ENCODE peak calls at places on chromosomes 3 and 15, in eight cellular contexts. One of them, this sample, is unnamed.

GRCh38 chr15:27796405-27797085 is 302.6 kb downstream of the OCA2 start:
- DNase-seq in gastrocnemius medialis: no peak
- DNase-seq in mesothelial cell of epicardium: no peak
- DNase-seq in Calu3: no peak
- DNase-seq in GM12865: no peak
- DNase-seq in sigmoid colon: no peak
- DNase-seq in GM10248: no peak
- DNase-seq in fibroblast of pulmonary artery: no peak
- DNase-seq in this sample: no peak

GRCh38 chr3:179463299-179463698 is 12.0 kb upstream of the GNB4 start:
- DNase-seq in gastrocnemius medialis: no peak
- DNase-seq in mesothelial cell of epicardium: no peak
- DNase-seq in Calu3: no peak
- DNase-seq in GM12865: no peak
- DNase-seq in sigmoid colon: no peak
- DNase-seq in GM10248: no peak
- DNase-seq in fibroblast of pulmonary artery: peak; percentile 65
- DNase-seq in this sample: no peak

GRCh38 chr15:25862087-25862468 is 1.0 kb downstream of the ATP10A start:
- DNase-seq in gastrocnemius medialis: no peak
- DNase-seq in mesothelial cell of epicardium: no peak
- DNase-seq in Calu3: no peak
- DNase-seq in GM12865: no peak
- DNase-seq in sigmoid colon: peak; percentile 72
- DNase-seq in GM10248: no peak
- DNase-seq in fibroblast of pulmonary artery: no peak
- DNase-seq in this sample: no peak

GRCh38 chr15:65382146-65382491 is 4.3 kb upstream of the IGDCC3 start:
- DNase-seq in gastrocnemius medialis: no peak
- DNase-seq in mesothelial cell of epicardium: no peak
- DNase-seq in Calu3: no peak
- DNase-seq in GM12865: no peak
- DNase-seq in sigmoid colon: no peak
- DNase-seq in GM10248: no peak
- DNase-seq in fibroblast of pulmonary artery: no peak
- DNase-seq in this sample: no peak

GRCh38 chr3:160665784-160666526 is 11.0 kb upstream of the ARL14 start:
- DNase-seq in gastrocnemius medialis: no peak
- DNase-seq in mesothelial cell of epicardium: no peak
- DNase-seq in Calu3: peak; percentile 82
- DNase-seq in GM12865: peak; percentile 88
- DNase-seq in sigmoid colon: no peak
- DNase-seq in GM10248: peak; percentile 31
- DNase-seq in fibroblast of pulmonary artery: peak; percentile 80
- DNase-seq in this sample: peak; percentile 52

GRCh38 chr15:37981781-37982180 is 47.3 kb downstream of the TMCO5A start:
- DNase-seq in gastrocnemius medialis: no peak
- DNase-seq in mesothelial cell of epicardium: no peak
- DNase-seq in Calu3: no peak
- DNase-seq in GM12865: peak; percentile 10
- DNase-seq in sigmoid colon: no peak
- DNase-seq in GM10248: no peak
- DNase-seq in fibroblast of pulmonary artery: peak; percentile 68
- DNase-seq in this sample: no peak

GRCh38 chr3:131541288-131541687 is 38.5 kb upstream of the MRPL3 start:
- DNase-seq in gastrocnemius medialis: no peak
- DNase-seq in mesothelial cell of epicardium: no peak
- DNase-seq in Calu3: no peak
- DNase-seq in GM12865: no peak
- DNase-seq in sigmoid colon: no peak
- DNase-seq in GM10248: no peak
- DNase-seq in fibroblast of pulmonary artery: no peak
- DNase-seq in this sample: no peak

GRCh38 chr15:44193651-44194396 is 1.2 kb downstream of the FRMD5 start:
- DNase-seq in gastrocnemius medialis: no peak
- DNase-seq in mesothelial cell of epicardium: no peak
- DNase-seq in Calu3: no peak
- DNase-seq in GM12865: no peak
- DNase-seq in sigmoid colon: no peak
- DNase-seq in GM10248: no peak
- DNase-seq in fibroblast of pulmonary artery: peak; percentile 58
- DNase-seq in this sample: no peak

GRCh38 chr3:157572559-157573270 is 69.5 kb upstream of the VEPH1 start:
- DNase-seq in gastrocnemius medialis: no peak
- DNase-seq in mesothelial cell of epicardium: no peak
- DNase-seq in Calu3: peak; percentile 77
- DNase-seq in GM12865: peak; percentile 61
- DNase-seq in sigmoid colon: no peak
- DNase-seq in GM10248: peak; percentile 48
- DNase-seq in fibroblast of pulmonary artery: peak; percentile 81
- DNase-seq in this sample: peak; percentile 42

GRCh38 chr3:178140491-178140890 is 395.7 kb upstream of the KCNMB2 start:
- DNase-seq in gastrocnemius medialis: no peak
- DNase-seq in mesothelial cell of epicardium: no peak
- DNase-seq in Calu3: no peak
- DNase-seq in GM12865: no peak
- DNase-seq in sigmoid colon: no peak
- DNase-seq in GM10248: no peak
- DNase-seq in fibroblast of pulmonary artery: peak; percentile 41
- DNase-seq in this sample: no peak

GRCh38 chr3:155232605-155233004 is 60.9 kb downstream of the STRIT1 start:
- DNase-seq in gastrocnemius medialis: peak; percentile 90
- DNase-seq in mesothelial cell of epicardium: no peak
- DNase-seq in Calu3: peak; percentile 80
- DNase-seq in GM12865: peak; percentile 14
- DNase-seq in sigmoid colon: peak; percentile 86
- DNase-seq in GM10248: no peak
- DNase-seq in fibroblast of pulmonary artery: peak; percentile 95
- DNase-seq in this sample: no peak

GRCh38 chr3:69819283-69819682 is 80.0 kb downstream of the MITF start:
- DNase-seq in gastrocnemius medialis: peak; percentile 19
- DNase-seq in mesothelial cell of epicardium: no peak
- DNase-seq in Calu3: no peak
- DNase-seq in GM12865: no peak
- DNase-seq in sigmoid colon: peak; percentile 69
- DNase-seq in GM10248: no peak
- DNase-seq in fibroblast of pulmonary artery: no peak
- DNase-seq in this sample: no peak

GRCh38 chr3:106305882-106306445 is 437.2 kb upstream of the CBLB start:
- DNase-seq in gastrocnemius medialis: no peak
- DNase-seq in mesothelial cell of epicardium: no peak
- DNase-seq in Calu3: no peak
- DNase-seq in GM12865: no peak
- DNase-seq in sigmoid colon: no peak
- DNase-seq in GM10248: no peak
- DNase-seq in fibroblast of pulmonary artery: no peak
- DNase-seq in this sample: no peak

GRCh38 chr3:196688349-196688748 is 23.7 kb downstream of the CEP19 start:
- DNase-seq in gastrocnemius medialis: peak; percentile 28
- DNase-seq in mesothelial cell of epicardium: no peak
- DNase-seq in Calu3: no peak
- DNase-seq in GM12865: no peak
- DNase-seq in sigmoid colon: peak; percentile 69
- DNase-seq in GM10248: no peak
- DNase-seq in fibroblast of pulmonary artery: peak; percentile 99
- DNase-seq in this sample: no peak

GRCh38 chr15:87827126-87827525 is 429.4 kb downstream of the NTRK3 start:
- DNase-seq in gastrocnemius medialis: no peak
- DNase-seq in mesothelial cell of epicardium: no peak
- DNase-seq in Calu3: no peak
- DNase-seq in GM12865: no peak
- DNase-seq in sigmoid colon: no peak
- DNase-seq in GM10248: no peak
- DNase-seq in fibroblast of pulmonary artery: peak; percentile 51
- DNase-seq in this sample: no peak

GRCh38 chr15:52563499-52564060 is 5.2 kb downstream of the ARPP19 start:
- DNase-seq in gastrocnemius medialis: no peak
- DNase-seq in mesothelial cell of epicardium: no peak
- DNase-seq in Calu3: no peak
- DNase-seq in GM12865: no peak
- DNase-seq in sigmoid colon: no peak
- DNase-seq in GM10248: no peak
- DNase-seq in fibroblast of pulmonary artery: no peak
- DNase-seq in this sample: no peak

GRCh38 chr3:70647094-70647493 is 334.7 kb upstream of the MDFIC2 start:
- DNase-seq in gastrocnemius medialis: no peak
- DNase-seq in mesothelial cell of epicardium: no peak
- DNase-seq in Calu3: no peak
- DNase-seq in GM12865: no peak
- DNase-seq in sigmoid colon: no peak
- DNase-seq in GM10248: no peak
- DNase-seq in fibroblast of pulmonary artery: no peak
- DNase-seq in this sample: no peak

GRCh38 chr3:184058029-184058428 is 5.2 kb downstream of the HTR3C start:
- DNase-seq in gastrocnemius medialis: no peak
- DNase-seq in mesothelial cell of epicardium: no peak
- DNase-seq in Calu3: no peak
- DNase-seq in GM12865: no peak
- DNase-seq in sigmoid colon: no peak
- DNase-seq in GM10248: no peak
- DNase-seq in fibroblast of pulmonary artery: peak; percentile 18
- DNase-seq in this sample: no peak

GRCh38 chr3:194397757-194398312 is 1.2 kb downstream of the GP5 start:
- DNase-seq in gastrocnemius medialis: no peak
- DNase-seq in mesothelial cell of epicardium: no peak
- DNase-seq in Calu3: no peak
- DNase-seq in GM12865: peak; percentile 35
- DNase-seq in sigmoid colon: no peak
- DNase-seq in GM10248: no peak
- DNase-seq in fibroblast of pulmonary artery: no peak
- DNase-seq in this sample: no peak

GRCh38 chr3:149077638-149078037 is 8.7 kb downstream of the HLTF start:
- DNase-seq in gastrocnemius medialis: no peak
- DNase-seq in mesothelial cell of epicardium: no peak
- DNase-seq in Calu3: no peak
- DNase-seq in GM12865: no peak
- DNase-seq in sigmoid colon: no peak
- DNase-seq in GM10248: no peak
- DNase-seq in fibroblast of pulmonary artery: peak; percentile 21
- DNase-seq in this sample: no peak
- TF ChIP-seq CTCF in gastrocnemius medialis: no peak
- TF ChIP-seq CTCF in mesothelial cell of epicardium: no peak
- TF ChIP-seq CTCF in Calu3: no peak
- TF ChIP-seq CTCF in GM12865: no peak
- TF ChIP-seq CTCF in sigmoid colon: no peak
- TF ChIP-seq CTCF in GM10248: no peak
- TF ChIP-seq CTCF in fibroblast of pulmonary artery: no peak
- TF ChIP-seq CTCF in this sample: no peak

GRCh38 chr3:24769918-24770317 is 275.3 kb upstream of the THRB start:
- DNase-seq in gastrocnemius medialis: no peak
- DNase-seq in mesothelial cell of epicardium: no peak
- DNase-seq in Calu3: no peak
- DNase-seq in GM12865: no peak
- DNase-seq in sigmoid colon: no peak
- DNase-seq in GM10248: no peak
- DNase-seq in fibroblast of pulmonary artery: no peak
- DNase-seq in this sample: no peak

GRCh38 chr3:24773798-24774197 is 279.1 kb upstream of the THRB start:
- DNase-seq in gastrocnemius medialis: no peak
- DNase-seq in mesothelial cell of epicardium: peak; percentile 72
- DNase-seq in Calu3: peak; percentile 81
- DNase-seq in GM12865: peak; percentile 66
- DNase-seq in sigmoid colon: peak; percentile 73
- DNase-seq in GM10248: peak; percentile 22
- DNase-seq in fibroblast of pulmonary artery: peak; percentile 65
- DNase-seq in this sample: peak; percentile 15
- TF ChIP-seq CTCF in gastrocnemius medialis: peak; percentile 37
- TF ChIP-seq CTCF in mesothelial cell of epicardium: peak; percentile 52
- TF ChIP-seq CTCF in Calu3: peak; percentile 65
- TF ChIP-seq CTCF in GM12865: peak; percentile 74
- TF ChIP-seq CTCF in sigmoid colon: peak; percentile 64
- TF ChIP-seq CTCF in GM10248: peak; percentile 73
- TF ChIP-seq CTCF in fibroblast of pulmonary artery: peak; percentile 76
- TF ChIP-seq CTCF in this sample: peak; percentile 62

GRCh38 chr3:186257866-186258265 is 104.2 kb downstream of the DGKG start:
- DNase-seq in gastrocnemius medialis: no peak
- DNase-seq in mesothelial cell of epicardium: no peak
- DNase-seq in Calu3: no peak
- DNase-seq in GM12865: no peak
- DNase-seq in sigmoid colon: no peak
- DNase-seq in GM10248: no peak
- DNase-seq in fibroblast of pulmonary artery: peak; percentile 25
- DNase-seq in this sample: no peak

GRCh38 chr3:186251948-186252619 is 110.0 kb downstream of the DGKG start:
- DNase-seq in gastrocnemius medialis: no peak
- DNase-seq in mesothelial cell of epicardium: no peak
- DNase-seq in Calu3: no peak
- DNase-seq in GM12865: no peak
- DNase-seq in sigmoid colon: no peak
- DNase-seq in GM10248: no peak
- DNase-seq in fibroblast of pulmonary artery: no peak
- DNase-seq in this sample: no peak

GRCh38 chr3:186258968-186259367 is 103.1 kb downstream of the DGKG start:
- DNase-seq in gastrocnemius medialis: no peak
- DNase-seq in mesothelial cell of epicardium: no peak
- DNase-seq in Calu3: no peak
- DNase-seq in GM12865: no peak
- DNase-seq in sigmoid colon: no peak
- DNase-seq in GM10248: no peak
- DNase-seq in fibroblast of pulmonary artery: no peak
- DNase-seq in this sample: no peak

GRCh38 chr3:186254676-186255665 is 107.1 kb downstream of the DGKG start:
- DNase-seq in gastrocnemius medialis: no peak
- DNase-seq in mesothelial cell of epicardium: no peak
- DNase-seq in Calu3: no peak
- DNase-seq in GM12865: peak; percentile 77
- DNase-seq in sigmoid colon: no peak
- DNase-seq in GM10248: peak; percentile 69
- DNase-seq in fibroblast of pulmonary artery: no peak
- DNase-seq in this sample: peak; percentile 73

DNA sequence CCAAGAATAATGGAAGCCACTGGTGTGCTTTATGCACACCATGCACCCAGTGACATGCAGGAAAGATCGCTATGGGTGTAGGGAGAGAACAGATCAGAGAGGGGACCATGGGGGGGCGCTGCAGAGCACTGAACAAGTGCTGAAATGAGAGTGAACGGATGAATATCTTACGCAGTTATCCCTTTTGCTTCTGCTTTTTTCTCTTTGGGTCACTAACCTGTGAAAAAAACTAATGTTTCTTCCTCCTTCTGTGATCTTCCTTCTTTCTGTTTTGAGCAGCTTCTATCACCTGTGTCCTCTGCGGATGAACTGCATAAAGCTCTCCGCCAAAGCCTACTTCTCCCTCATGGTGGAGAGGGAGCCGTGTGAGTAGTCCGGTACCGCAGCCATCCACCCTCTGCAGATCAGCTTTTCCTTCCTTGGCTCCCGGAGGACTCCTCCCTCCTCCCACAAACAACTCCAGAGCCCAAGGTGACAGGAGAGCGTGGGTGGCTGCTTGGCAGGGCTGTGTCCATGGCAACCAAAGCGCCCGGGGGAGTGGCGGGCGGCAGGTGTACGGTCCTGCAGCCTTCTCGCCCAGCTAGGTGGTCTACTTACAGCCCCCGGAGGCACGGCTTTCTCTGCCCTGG is 106.2 kb downstream of the DGKG start:
- DNase-seq in gastrocnemius medialis: no peak
- DNase-seq in mesothelial cell of epicardium: no peak
- DNase-seq in Calu3: peak; percentile 57
- DNase-seq in GM12865: peak; percentile 57
- DNase-seq in sigmoid colon: no peak
- DNase-seq in GM10248: peak; percentile 67
- DNase-seq in fibroblast of pulmonary artery: no peak
- DNase-seq in this sample: peak; percentile 72
- TF ChIP-seq CTCF in gastrocnemius medialis: no peak
- TF ChIP-seq CTCF in mesothelial cell of epicardium: no peak
- TF ChIP-seq CTCF in Calu3: peak; percentile 56
- TF ChIP-seq CTCF in GM12865: peak; percentile 60
- TF ChIP-seq CTCF in sigmoid colon: no peak
- TF ChIP-seq CTCF in GM10248: peak; percentile 51
- TF ChIP-seq CTCF in fibroblast of pulmonary artery: no peak
- TF ChIP-seq CTCF in this sample: peak; percentile 66

GRCh38 chr15:30905821-30906220 is 2.1 kb downstream of the FAN1 start:
- DNase-seq in gastrocnemius medialis: no peak
- DNase-seq in mesothelial cell of epicardium: no peak
- DNase-seq in Calu3: no peak
- DNase-seq in GM12865: no peak
- DNase-seq in sigmoid colon: no peak
- DNase-seq in GM10248: no peak
- DNase-seq in fibroblast of pulmonary artery: no peak
- DNase-seq in this sample: no peak
- TF ChIP-seq CTCF in gastrocnemius medialis: no peak
- TF ChIP-seq CTCF in mesothelial cell of epicardium: no peak
- TF ChIP-seq CTCF in Calu3: no peak
- TF ChIP-seq CTCF in GM12865: no peak
- TF ChIP-seq CTCF in sigmoid colon: no peak
- TF ChIP-seq CTCF in GM10248: no peak
- TF ChIP-seq CTCF in fibroblast of pulmonary artery: peak; percentile 33
- TF ChIP-seq CTCF in this sample: no peak

This sample was measured in GM13976.